ENCODE peak calls at places on chromosomes 4 and X, in eight cellular contexts. H, E, B, R, X, G, O and J are unnamed samples.

GRCh38 chr4:90127223-90127705 is at the start of gene CCSER1:
- DNase-seq in H (peak), E (peak), B (peak), R (peak), X (peak), G (peak), O (peak), J (peak)

GRCh38 chr4:155954939-155955338 is 1.3 kb upstream of the CTSO start:
- DNase-seq in H (no peak), E (no peak), B (no peak), R (no peak), X (no peak), G (no peak), O (no peak), J (no peak)

GRCh38 chr4:104457308-104457981 is 37.2 kb downstream of the CXXC4 start:
- DNase-seq in H (no peak), E (no peak), B (no peak), R (no peak), X (no peak), G (no peak), O (no peak), J (no peak)

GRCh38 chr4:142596595-142596994 is 249.5 kb downstream of the INPP4B start:
- DNase-seq in H (no peak), E (no peak), B (no peak), R (no peak), X (no peak), G (no peak), O (peak), J (no peak)

GRCh38 chr4:139278956-139279722 is 886 bp downstream of the MGARP start:
- DNase-seq in H (no peak), E (peak), B (no peak), R (no peak), X (peak), G (no peak), O (peak), J (no peak)

GRCh38 chr4:88005086-88005485 is 2.3 kb upstream of the PKD2 start:
- DNase-seq in H (no peak), E (no peak), B (no peak), R (no peak), X (no peak), G (no peak), O (no peak), J (no peak)

GRCh38 chrX:112857478-112857878 is 16.8 kb upstream of the AMOT start:
- DNase-seq in H (no peak), E (no peak), B (no peak), R (no peak), X (no peak), G (no peak), O (no peak), J (no peak)

GRCh38 chr4:835148-836002 is 9.4 kb upstream of the CPLX1 start:
- DNase-seq in H (no peak), E (no peak), B (no peak), R (peak), X (no peak), G (no peak), O (peak), J (no peak)

GRCh38 chr4:148026022-148026421 is 294.1 kb downstream of the ARHGAP10 start:
- DNase-seq in H (no peak), E (no peak), B (no peak), R (no peak), X (no peak), G (no peak), O (no peak), J (no peak)

GRCh38 chrX:140733766-140734342 is 24.3 kb downstream of the LINC00632 start:
- DNase-seq in H (peak), E (no peak), B (no peak), R (no peak), X (peak), G (no peak), O (peak), J (no peak)

GRCh38 chr4:108571027-108571569 is 49.3 kb upstream of the RPL34 start:
- DNase-seq in H (no peak), E (no peak), B (no peak), R (no peak), X (no peak), G (no peak), O (no peak), J (no peak)

GRCh38 chr4:145709843-145710242 is 29.9 kb downstream of the C4orf51 start:
- DNase-seq in H (peak), E (no peak), B (no peak), R (no peak), X (no peak), G (no peak), O (no peak), J (no peak)

GRCh38 chrX:51614353-51614752 is 4.4 kb downstream of the CENPVL3 start:
- DNase-seq in H (peak), E (peak), B (no peak), R (no peak), X (peak), G (no peak), O (no peak), J (no peak)

GRCh38 chr4:140152760-140153418 is 1.1 kb downstream of the MAML3 start:
- DNase-seq in H (peak), E (peak), B (peak), R (peak), X (peak), G (peak), O (peak), J (peak)

GRCh38 chr4:184404047-184404446 is 70.3 kb downstream of the IRF2 start:
- DNase-seq in H (no peak), E (no peak), B (no peak), R (no peak), X (no peak), G (no peak), O (no peak), J (no peak)

GRCh38 chrX:154136627-154137161 is 7.3 kb upstream of the OPN1LW start:
- DNase-seq in H (peak), E (peak), B (peak), R (peak), X (peak), G (peak), O (peak), J (no peak)

GRCh38 chrX:137040113-137040794 is 6.5 kb upstream of the GPR101 start:
- DNase-seq in H (no peak), E (no peak), B (no peak), R (no peak), X (no peak), G (no peak), O (no peak), J (no peak)

GRCh38 chr4:8147231-8147970 is 11.2 kb downstream of the ABLIM2 start:
- DNase-seq in H (no peak), E (no peak), B (no peak), R (no peak), X (no peak), G (no peak), O (no peak), J (no peak)

GRCh38 chr4:2937146-2937857 is 25.9 kb downstream of the NOP14 start:
- DNase-seq in H (peak), E (peak), B (no peak), R (peak), X (no peak), G (no peak), O (no peak), J (peak)

GRCh38 chr4:22877653-22878052 is 184.9 kb downstream of the GBA3 start:
- DNase-seq in H (no peak), E (no peak), B (no peak), R (no peak), X (no peak), G (no peak), O (no peak), J (no peak)

GRCh38 chr4:109359040-109359646 is 56.7 kb upstream of the COL25A1 start:
- DNase-seq in H (no peak), E (no peak), B (no peak), R (no peak), X (peak), G (no peak), O (no peak), J (no peak)

GRCh38 chr4:86818211-86818610 is 31.0 kb downstream of the SLC10A6 start:
- DNase-seq in H (no peak), E (no peak), B (no peak), R (no peak), X (peak), G (no peak), O (no peak), J (no peak)

DNA sequence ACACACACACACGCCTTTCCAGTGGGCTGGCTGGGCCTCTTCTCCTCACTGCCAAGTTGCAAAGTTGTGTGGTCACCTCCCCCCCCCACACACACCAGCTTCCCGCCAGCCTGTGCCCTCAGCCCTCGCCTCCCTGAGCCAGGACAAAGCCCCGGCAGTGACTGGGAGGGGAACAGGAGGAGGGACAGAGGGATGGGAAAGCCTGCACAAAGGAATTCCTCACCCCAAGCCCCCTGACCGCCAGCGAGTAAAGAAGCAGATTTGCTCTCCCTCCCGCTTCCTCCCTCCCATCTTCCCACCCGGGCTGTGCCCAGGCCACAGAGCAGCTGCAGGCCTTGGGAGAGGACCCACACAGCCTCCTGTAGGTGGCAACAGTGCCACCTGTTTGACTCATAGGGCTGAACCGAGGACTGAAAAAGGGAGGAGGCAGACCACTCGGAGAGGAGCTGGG is at the start of gene GDPD2:
- DNase-seq in H (peak), E (peak), B (no peak), R (peak), X (no peak), G (no peak), O (peak), J (no peak)
- TF ChIP-seq CTCF in H (peak), E (peak), B (no peak), R (peak), X (peak), G (no peak), O (peak), J (no peak)

GRCh38 chrX:76454456-76454927 is 27.0 kb downstream of the MAGEE1 start:
- DNase-seq in H (peak), E (peak), B (no peak), R (no peak), X (peak), G (no peak), O (peak), J (no peak)

DNA sequence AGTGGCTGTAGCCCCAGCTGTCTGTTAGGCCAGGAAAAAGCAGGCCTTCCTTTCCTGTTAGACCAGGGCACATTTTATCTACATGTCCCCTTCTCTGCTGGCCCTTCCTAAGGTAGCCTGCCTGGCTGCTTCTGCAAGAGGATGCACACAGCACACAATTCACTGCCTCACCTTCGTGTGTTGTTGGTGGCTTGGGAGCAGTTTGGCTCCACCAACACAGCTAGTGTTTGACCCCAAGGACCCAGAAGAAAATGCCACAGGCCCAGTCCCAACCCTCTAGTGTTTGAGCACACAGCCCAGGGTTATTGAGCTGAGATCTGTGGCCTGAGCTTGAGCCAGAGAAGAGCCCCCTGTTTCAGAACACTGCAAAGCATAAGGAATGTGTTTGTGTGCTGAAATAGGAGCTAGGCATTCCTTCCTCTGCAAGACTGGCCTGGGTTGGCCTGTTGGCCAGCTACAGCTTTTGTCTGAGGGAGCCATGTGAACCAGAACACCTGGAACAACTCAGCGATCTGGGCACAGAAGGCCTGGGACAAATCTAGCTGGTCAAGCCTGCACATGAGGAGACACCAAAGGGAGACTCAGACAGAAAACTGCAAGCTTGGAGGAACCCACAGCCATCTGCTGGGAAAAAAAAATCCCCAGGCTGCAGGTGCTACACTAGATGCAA is 26.4 kb downstream of the MAGEE1 start:
- DNase-seq in H (no peak), E (peak), B (no peak), R (no peak), X (no peak), G (no peak), O (peak), J (no peak)
- H3K27ac ChIP-seq in H (no peak), E (no peak), B (no peak), R (no peak), X (no peak), G (no peak), O (no peak), J (no peak)

DNA sequence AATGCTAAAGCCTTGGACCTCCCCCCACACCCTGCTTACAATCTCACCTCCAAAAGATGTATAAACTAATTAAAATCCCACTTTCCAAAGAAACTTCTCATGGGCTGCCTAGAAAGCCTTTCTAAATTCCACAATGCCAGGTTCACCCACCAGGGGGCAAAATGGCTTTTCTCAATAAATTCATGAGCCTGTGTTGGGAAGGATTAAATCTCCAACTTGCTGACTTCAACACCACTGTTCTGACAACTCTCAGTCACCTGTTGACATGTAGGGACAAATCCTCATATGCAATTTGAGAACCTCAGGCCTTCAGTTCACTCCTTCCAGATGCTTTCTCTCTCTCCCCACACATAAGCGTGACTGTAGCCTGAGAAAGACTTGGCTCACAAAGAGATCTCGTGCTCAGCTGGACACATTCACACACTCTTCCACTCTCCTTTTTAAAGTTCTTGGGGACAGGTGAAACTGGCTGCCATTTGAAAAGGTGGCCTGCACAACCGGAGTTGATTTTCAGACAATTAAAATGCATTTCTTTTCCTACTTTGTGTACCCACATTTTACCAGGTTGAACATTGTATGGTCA is 88.6 kb upstream of the PRPS2 start:
- DNase-seq in H (peak), E (no peak), B (no peak), R (no peak), X (peak), G (no peak), O (peak), J (no peak)
- TF ChIP-seq CTCF in H (peak), E (peak), B (no peak), R (peak), X (peak), G (no peak), O (peak), J (no peak)

DNA sequence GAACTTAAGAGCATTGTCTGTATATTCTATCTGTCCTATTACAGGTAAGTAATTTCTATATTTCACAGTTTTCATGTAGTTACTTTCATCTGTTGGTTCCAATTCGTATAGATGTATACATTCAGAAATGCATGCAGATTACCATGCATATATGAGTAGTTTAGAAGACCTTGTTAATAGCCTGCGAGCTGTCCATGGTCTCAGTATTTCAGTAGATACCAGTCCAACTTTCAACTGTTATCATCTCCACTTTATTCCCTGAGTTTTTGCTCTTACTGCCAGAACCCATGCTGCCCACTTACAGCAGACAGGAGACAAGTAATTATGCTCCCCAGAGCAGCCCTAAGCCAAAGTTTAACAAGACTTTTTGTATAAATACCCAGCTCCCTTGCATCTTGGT is 37.7 kb downstream of the VEGFC start:
- DNase-seq in H (no peak), E (no peak), B (no peak), R (no peak), X (no peak), G (no peak), O (no peak), J (no peak)
- H3K27ac ChIP-seq in H (no peak), E (no peak), B (no peak), R (no peak), X (no peak), G (no peak), O (no peak), J (no peak)

GRCh38 chrX:111100191-111100590 is 4.2 kb downstream of the PAK3 start:
- DNase-seq in H (peak), E (peak), B (no peak), R (no peak), X (no peak), G (no peak), O (peak), J (no peak)
- TF ChIP-seq CTCF in H (peak), E (peak), B (no peak), R (peak), X (peak), G (no peak), O (peak), J (no peak)

DNA sequence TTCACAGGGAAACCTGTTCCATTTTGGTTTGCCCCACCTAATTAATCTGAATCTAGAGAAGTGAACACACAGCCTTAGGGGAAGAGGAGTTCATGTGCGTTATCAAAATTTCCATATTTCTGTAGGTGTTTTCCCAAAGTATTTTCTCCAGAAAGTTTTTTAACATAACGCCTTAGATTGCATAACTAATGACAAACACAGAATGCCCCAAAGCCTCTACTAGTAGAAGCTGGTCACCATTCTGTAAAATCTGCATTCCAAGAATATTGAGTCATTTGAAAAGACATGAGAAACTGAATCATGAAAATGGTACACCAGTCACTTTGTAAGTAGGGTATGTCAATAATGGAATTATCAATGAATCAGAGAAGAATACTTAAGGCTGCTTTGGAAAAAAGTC is 41.1 kb downstream of the IL13RA2 start:
- DNase-seq in H (peak), E (no peak), B (no peak), R (no peak), X (no peak), G (no peak), O (no peak), J (no peak)
- H3K27ac ChIP-seq in H (peak), E (no peak), B (no peak), R (no peak), X (no peak), G (no peak), O (no peak), J (no peak)

GRCh38 chr4:170374770-170375169 is 285.0 kb upstream of the AADAT start:
- DNase-seq in H (peak), E (peak), B (no peak), R (no peak), X (no peak), G (no peak), O (no peak), J (no peak)
- TF ChIP-seq CTCF in H (peak), E (peak), B (no peak), R (peak), X (no peak), G (no peak), O (no peak), J (no peak)

GRCh38 chr4:159326470-159326869 is 223.6 kb downstream of the RAPGEF2 start:
- DNase-seq in H (no peak), E (no peak), B (no peak), R (no peak), X (no peak), G (no peak), O (no peak), J (no peak)
- H3K27ac ChIP-seq in H (no peak), E (no peak), B (no peak), R (no peak), X (no peak), G (no peak), O (no peak), J (no peak)

GRCh38 chr4:179307297-179308136 is 1865.3 kb upstream of the AGA start:
- DNase-seq in H (peak), E (peak), B (no peak), R (no peak), X (no peak), G (no peak), O (peak), J (no peak)
- TF ChIP-seq CTCF in H (peak), E (peak), B (no peak), R (peak), X (peak), G (no peak), O (peak), J (no peak)